ENCODE peak calls at places on chromosomes 6 and 20, in nine cellular contexts. D is hepatocyte; M is body of pancreas; Q is neural progenitor cell; A is transverse colon; V is H9; J is astrocyte of the cerebellum; W is CD4-positive, alpha-beta T cell; N is GM12878. F is an unnamed sample.
A peak's percentile ranks its signal among the peaks of the same experiment; 100 is the strongest.

GRCh38 chr6:42532038-42532669 is 31.7 kb upstream of the UBR2 start:
- DNase-seq in D (peak; percentile 77), M (peak; percentile 17), Q (peak; percentile 77), A (no peak), V (no peak), J (peak; percentile 57), W (no peak), N (no peak), F (no peak)

GRCh38 chr20:39516964-39517363 is 554.8 kb downstream of the DHX35 start:
- DNase-seq in D (no peak), M (no peak), Q (no peak), A (no peak), V (no peak), J (no peak), W (no peak), N (no peak), F (no peak)

GRCh38 chr6:29797120-29797519 is 30.5 kb upstream of the HLA-G start:
- DNase-seq in D (peak; percentile 19), M (no peak), Q (no peak), A (no peak), V (no peak), J (no peak), W (no peak), N (no peak), F (no peak)

GRCh38 chr6:21752054-21752811 is 158.7 kb downstream of the SOX4 start:
- DNase-seq in D (no peak), M (no peak), Q (no peak), A (no peak), V (no peak), J (no peak), W (no peak), N (no peak), F (no peak)

GRCh38 chr6:160261991-160262718 is 3.5 kb upstream of the SLC22A2 start:
- DNase-seq in D (peak; percentile 67), M (no peak), Q (no peak), A (no peak), V (peak; percentile 47), J (no peak), W (no peak), N (no peak), F (peak; percentile 72)

GRCh38 chr20:5862703-5863039 is 87.7 kb downstream of the TRMT6 start:
- DNase-seq in D (no peak), M (no peak), Q (no peak), A (no peak), V (no peak), J (no peak), W (no peak), N (no peak), F (no peak)

GRCh38 chr20:1926237-1926636 is 31.0 kb downstream of the SIRPA start:
- DNase-seq in D (no peak), M (no peak), Q (no peak), A (no peak), V (no peak), J (no peak), W (no peak), N (no peak), F (no peak)

GRCh38 chr6:161630674-161631073 is 356.8 kb upstream of the AGPAT4 start:
- DNase-seq in D (no peak), M (no peak), Q (no peak), A (no peak), V (no peak), J (no peak), W (no peak), N (no peak), F (no peak)

GRCh38 chr6:9659848-9660247 is 755.0 kb downstream of the TFAP2A start:
- DNase-seq in D (no peak), M (no peak), Q (no peak), A (no peak), V (no peak), J (no peak), W (no peak), N (no peak), F (no peak)

GRCh38 chr6:1789092-1789491 is 179.4 kb downstream of the FOXC1 start:
- DNase-seq in D (no peak), M (no peak), Q (no peak), A (no peak), V (no peak), J (peak; percentile 57), W (no peak), N (no peak), F (no peak)

GRCh38 chr6:112118034-112118433 is 30.6 kb downstream of the FAM229B start:
- DNase-seq in D (no peak), M (no peak), Q (no peak), A (no peak), V (no peak), J (no peak), W (no peak), N (no peak), F (no peak)

GRCh38 chr6:41200296-41200900 is 551 bp downstream of the TREML2 start:
- DNase-seq in D (no peak), M (no peak), Q (no peak), A (peak; percentile 29), V (no peak), J (no peak), W (peak; percentile 41), N (peak; percentile 58), F (peak; percentile 48)

DNA sequence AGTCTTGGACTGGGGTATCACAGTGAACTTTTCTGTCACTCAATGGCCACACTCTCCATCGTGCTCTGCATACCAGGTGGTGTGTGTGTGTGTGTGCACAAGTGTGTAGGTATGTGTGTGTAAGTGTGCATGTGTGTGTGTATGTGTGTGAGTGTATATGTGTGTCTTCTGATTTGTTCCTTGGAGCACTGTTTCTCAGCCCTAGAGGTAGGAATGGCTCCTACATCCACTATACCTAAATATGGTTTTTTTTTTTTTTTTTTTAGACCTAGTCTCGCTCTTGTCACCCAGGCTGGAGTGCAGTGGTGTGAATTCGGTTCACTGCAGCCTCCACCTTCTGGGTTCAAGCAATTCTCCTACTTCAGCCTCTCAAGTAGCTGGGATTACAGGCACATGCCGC is 236.6 kb downstream of the PHF3 start:
- DNase-seq in D (no peak), M (no peak), Q (no peak), A (no peak), V (no peak), J (no peak), W (no peak), N (no peak), F (no peak)
- TF ChIP-seq CTCF in D (no peak), M (no peak), Q (no peak), A (no peak), V (no peak), J (no peak), W (no peak), N (no peak), F (peak; percentile 41)

DNA sequence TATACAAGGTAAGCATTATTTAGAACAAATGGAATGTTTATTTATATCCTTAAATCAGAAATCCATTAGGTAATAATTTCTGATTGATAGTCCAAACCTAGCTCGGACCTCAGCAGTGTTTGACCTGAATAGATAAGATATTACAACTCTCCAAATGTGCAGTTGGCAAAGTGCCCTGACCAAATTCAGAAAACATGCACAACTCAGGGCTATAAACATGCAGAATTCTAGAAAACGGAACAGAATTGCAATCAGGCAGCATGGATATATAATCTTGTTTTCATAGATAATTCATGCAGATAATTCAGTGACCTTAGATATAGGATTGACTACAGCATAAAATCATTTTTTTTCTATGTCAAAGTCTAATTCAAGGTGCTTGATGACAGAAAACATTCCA is 626.6 kb upstream of the CITED2 start:
- DNase-seq in D (no peak), M (no peak), Q (no peak), A (no peak), V (no peak), J (no peak), W (no peak), N (no peak), F (no peak)
- TF ChIP-seq CTCF in D (no peak), M (no peak), Q (no peak), A (no peak), V (no peak), J (no peak), W (no peak), N (no peak), F (no peak)

GRCh38 chr20:41336711-41337492 is 3.7 kb upstream of the LPIN3 start:
- DNase-seq in D (peak; percentile 1), M (no peak), Q (no peak), A (no peak), V (no peak), J (no peak), W (no peak), N (no peak), F (no peak)

GRCh38 chr20:41339957-41340326 is 679 bp upstream of the LPIN3 start:
- DNase-seq in D (peak; percentile 94), M (peak; percentile 94), Q (peak; percentile 85), A (peak; percentile 95), V (peak; percentile 97), J (no peak), W (peak; percentile 82), N (no peak), F (peak; percentile 99)

GRCh38 chr20:41344477-41344876 is 3.9 kb downstream of the LPIN3 start:
- DNase-seq in D (no peak), M (no peak), Q (no peak), A (no peak), V (no peak), J (no peak), W (no peak), N (no peak), F (no peak)

GRCh38 chr20:41342474-41343464 is 2.1 kb downstream of the LPIN3 start:
- DNase-seq in D (no peak), M (no peak), Q (no peak), A (peak; percentile 24), V (no peak), J (no peak), W (no peak), N (no peak), F (no peak)

DNA sequence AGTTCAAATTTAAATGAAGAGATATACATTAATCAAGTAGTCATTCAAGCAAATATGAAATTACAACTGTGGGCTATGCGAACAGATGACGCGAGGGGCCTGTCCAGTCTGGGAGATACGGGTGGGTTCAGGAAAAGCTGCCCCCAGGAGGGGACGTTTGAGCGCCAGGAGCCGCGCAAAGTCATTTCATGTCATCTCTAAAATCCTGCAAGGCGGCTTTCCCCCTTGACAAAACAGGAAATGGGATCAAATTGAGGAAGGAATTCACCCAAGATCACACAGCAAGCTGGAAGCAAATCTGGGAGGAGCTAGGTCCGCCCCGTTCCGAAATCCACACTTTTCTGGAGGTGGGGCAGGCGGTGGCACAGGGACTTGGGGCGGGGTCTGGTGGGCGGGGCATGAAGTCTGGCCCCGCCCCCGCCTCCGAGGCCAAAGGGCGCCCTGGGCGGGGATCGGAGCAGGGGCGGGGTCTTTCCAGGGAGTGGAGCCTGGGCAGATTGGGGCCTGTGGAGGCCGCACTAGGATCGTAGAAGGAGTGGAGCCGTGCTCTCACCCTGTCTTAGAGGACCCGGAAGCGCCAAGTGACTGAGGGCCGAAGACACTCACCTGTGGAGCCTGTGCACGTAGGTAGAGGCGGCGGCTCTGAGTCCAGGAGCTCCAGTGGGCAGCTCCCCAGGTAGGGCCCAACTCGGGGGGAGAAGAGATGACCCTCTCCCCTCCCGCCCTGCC is at the start of gene LPIN3:
- DNase-seq in D (peak; percentile 96), M (peak; percentile 95), Q (peak; percentile 97), A (peak; percentile 95), V (peak; percentile 96), J (peak; percentile 38), W (peak; percentile 35), N (no peak), F (peak; percentile 99)
- TF ChIP-seq CTCF in D (peak; percentile 56), M (peak; percentile 13), Q (peak; percentile 16), A (no peak), V (no peak), J (no peak), W (peak; percentile 60), N (no peak), F (peak; percentile 29)

DNA sequence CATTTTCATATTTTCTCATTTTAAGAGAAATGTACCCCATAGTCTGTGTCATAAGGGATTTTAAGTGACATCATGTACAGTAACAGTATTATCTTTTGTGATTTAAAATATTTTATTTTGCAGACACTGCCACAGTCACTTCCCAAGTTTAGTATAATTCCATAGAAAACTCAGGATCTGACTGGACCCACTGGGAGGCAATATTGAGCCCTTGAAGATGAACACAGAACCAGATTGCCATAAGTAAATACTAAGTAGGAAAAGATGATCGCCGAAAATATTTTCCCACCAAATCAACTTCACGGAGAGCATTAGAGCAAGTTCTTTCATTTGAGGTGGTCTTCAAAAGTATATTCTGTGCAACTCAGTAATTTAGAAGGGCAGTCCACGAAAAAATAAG is 17.6 kb upstream of the PKHD1 start:
- DNase-seq in D (no peak), M (no peak), Q (no peak), A (no peak), V (no peak), J (no peak), W (no peak), N (no peak), F (no peak)
- TF ChIP-seq CTCF in D (peak; percentile 6), M (no peak), Q (no peak), A (no peak), V (no peak), J (no peak), W (no peak), N (no peak), F (no peak)